ENCODE peak calls at places on chromosome 12, in nine cellular contexts. X is activated naive CD4-positive, alpha-beta T cell; F is activated T-helper 9 cell treated with anti-CD3 and anti-CD28 coated beads, Interleukin-2, amount 50 U/mL, for 16 hours; T is AG08396; V is tibial nerve; N is Calu3; H is EH; B is caudate nucleus; P is body of pancreas. Q is an unnamed sample.

GRCh38 chr12:116043673-116044072 is 233.8 kb downstream of the MED13L start:
- DNase-seq in X (no peak), F (no peak), T (no peak), V (no peak), N (no peak), H (no peak), B (no peak), P (no peak), Q (no peak)

GRCh38 chr12:120735181-120735580 is 9.6 kb downstream of the ACADS start:
- DNase-seq in X (no peak), F (no peak), T (no peak), V (no peak), N (no peak), H (no peak), B (no peak), P (no peak), Q (peak; percentile 56)

GRCh38 chr12:31849090-31849687 is 110.0 kb upstream of the RESF1 start:
- DNase-seq in X (no peak), F (no peak), T (no peak), V (no peak), N (peak; percentile 5), H (no peak), B (no peak), P (no peak), Q (peak; percentile 49)

GRCh38 chr12:78795934-78796445 is 68.6 kb upstream of the SYT1 start:
- DNase-seq in X (no peak), F (no peak), T (no peak), V (no peak), N (no peak), H (peak; percentile 1), B (no peak), P (no peak), Q (no peak)

GRCh38 chr12:112162261-112162790 is 37.0 kb downstream of the TRAFD1 start:
- DNase-seq in X (no peak), F (no peak), T (no peak), V (no peak), N (no peak), H (no peak), B (no peak), P (no peak), Q (no peak)

GRCh38 chr12:121515615-121516014 is 65.2 kb downstream of the KDM2B start:
- DNase-seq in X (no peak), F (no peak), T (no peak), V (no peak), N (no peak), H (no peak), B (no peak), P (no peak), Q (no peak)

GRCh38 chr12:63124778-63125177 is 26.2 kb downstream of the AVPR1A start:
- DNase-seq in X (no peak), F (no peak), T (no peak), V (no peak), N (no peak), H (no peak), B (no peak), P (no peak), Q (peak; percentile 11)

GRCh38 chr12:18551703-18552102 is 186.1 kb downstream of the PLCZ1 start:
- DNase-seq in X (no peak), F (no peak), T (no peak), V (no peak), N (no peak), H (no peak), B (no peak), P (no peak), Q (no peak)

GRCh38 chr12:116959845-116960514 is 49.2 kb downstream of the FBXW8 start:
- DNase-seq in X (no peak), F (peak; percentile 10), T (no peak), V (no peak), N (no peak), H (no peak), B (no peak), P (no peak), Q (no peak)

GRCh38 chr12:24948816-24949722 is at the start of gene BCAT1:
- DNase-seq in X (peak; percentile 11), F (peak; percentile 15), T (peak; percentile 87), V (peak; percentile 58), N (peak; percentile 9), H (peak; percentile 87), B (no peak), P (peak; percentile 80), Q (no peak)

GRCh38 chr12:127125607-127126259 is 1141.2 kb upstream of the TMEM132C start:
- DNase-seq in X (no peak), F (peak; percentile 22), T (peak; percentile 53), V (no peak), N (peak; percentile 75), H (peak; percentile 80), B (no peak), P (no peak), Q (peak; percentile 98)

GRCh38 chr12:6423267-6424007 is 21.3 kb upstream of the CD27 start:
- DNase-seq in X (no peak), F (peak; percentile 56), T (peak; percentile 88), V (peak; percentile 83), N (peak; percentile 78), H (peak; percentile 93), B (peak; percentile 41), P (peak; percentile 91), Q (peak; percentile 96)

GRCh38 chr12:71503579-71504470 is 64.2 kb downstream of the LGR5 start:
- DNase-seq in X (no peak), F (no peak), T (no peak), V (no peak), N (no peak), H (no peak), B (no peak), P (no peak), Q (no peak)

GRCh38 chr12:74889563-74890236 is 319.9 kb downstream of the KCNC2 start:
- DNase-seq in X (no peak), F (no peak), T (peak; percentile 21), V (no peak), N (peak; percentile 33), H (peak; percentile 64), B (no peak), P (no peak), Q (peak; percentile 41)

GRCh38 chr12:3568695-3569094 is 77.7 kb downstream of the PRMT8 start:
- DNase-seq in X (no peak), F (no peak), T (no peak), V (no peak), N (no peak), H (no peak), B (no peak), P (no peak), Q (no peak)

GRCh38 chr12:64826234-64826633 is 1.8 kb downstream of the TBC1D30 start:
- DNase-seq in X (peak; percentile 6), F (no peak), T (peak; percentile 62), V (peak; percentile 22), N (peak; percentile 55), H (peak; percentile 30), B (no peak), P (peak; percentile 53), Q (no peak)

GRCh38 chr12:15532364-15532977 is 210.2 kb downstream of the PTPRO start:
- DNase-seq in X (no peak), F (no peak), T (peak; percentile 56), V (peak; percentile 18), N (peak; percentile 74), H (peak; percentile 85), B (no peak), P (no peak), Q (peak; percentile 89)

GRCh38 chr12:85874064-85874463 is at the start of gene NTS:
- DNase-seq in X (no peak), F (no peak), T (no peak), V (no peak), N (no peak), H (no peak), B (no peak), P (no peak), Q (no peak)

GRCh38 chr12:113935459-113935858 is 30.7 kb downstream of the RBM19 start:
- DNase-seq in X (no peak), F (no peak), T (no peak), V (no peak), N (no peak), H (no peak), B (no peak), P (no peak), Q (no peak)

GRCh38 chr12:48021485-48022179 is 17.4 kb upstream of the COL2A1 start:
- DNase-seq in X (no peak), F (no peak), T (no peak), V (no peak), N (no peak), H (peak; percentile 22), B (no peak), P (no peak), Q (peak; percentile 12)

GRCh38 chr12:55068416-55069010 is 48.7 kb downstream of the NEUROD4 start:
- DNase-seq in X (no peak), F (no peak), T (peak; percentile 69), V (peak; percentile 15), N (peak; percentile 50), H (peak; percentile 57), B (no peak), P (peak; percentile 27), Q (peak; percentile 65)

GRCh38 chr12:67942704-67943103 is 46.5 kb upstream of the IFNG-AS1 start:
- DNase-seq in X (no peak), F (no peak), T (no peak), V (no peak), N (no peak), H (no peak), B (no peak), P (no peak), Q (no peak)

GRCh38 chr12:124111006-124111405 is 138.0 kb downstream of the ZNF664 start:
- DNase-seq in X (no peak), F (no peak), T (no peak), V (no peak), N (no peak), H (no peak), B (no peak), P (no peak), Q (no peak)

GRCh38 chr12:120851444-120851843 is 52.7 kb downstream of the SPPL3 start:
- DNase-seq in X (no peak), F (no peak), T (no peak), V (no peak), N (no peak), H (no peak), B (no peak), P (no peak), Q (no peak)

GRCh38 chr12:101021911-101022388 is 188.1 kb downstream of the SLC5A8 start:
- DNase-seq in X (no peak), F (no peak), T (peak; percentile 43), V (no peak), N (no peak), H (peak; percentile 96), B (no peak), P (no peak), Q (peak; percentile 82)

GRCh38 chr12:5587701-5588100 is 155.8 kb downstream of the NTF3 start:
- DNase-seq in X (no peak), F (no peak), T (no peak), V (no peak), N (no peak), H (no peak), B (no peak), P (no peak), Q (no peak)

GRCh38 chr12:30358113-30358512 is 337.6 kb downstream of the IPO8 start:
- DNase-seq in X (no peak), F (no peak), T (no peak), V (no peak), N (no peak), H (no peak), B (no peak), P (no peak), Q (no peak)

GRCh38 chr12:96063046-96063445 is 27.7 kb upstream of the LTA4H start:
- DNase-seq in X (no peak), F (no peak), T (no peak), V (no peak), N (no peak), H (peak; percentile 44), B (no peak), P (no peak), Q (peak; percentile 38)

GRCh38 chr12:87259405-87259804 is 769.8 kb downstream of the C12orf50 start:
- DNase-seq in X (no peak), F (no peak), T (no peak), V (no peak), N (no peak), H (no peak), B (no peak), P (no peak), Q (no peak)

GRCh38 chr12:19031032-19031431 is 98.5 kb upstream of the PLEKHA5 start:
- DNase-seq in X (no peak), F (no peak), T (peak; percentile 73), V (no peak), N (no peak), H (peak; percentile 92), B (no peak), P (no peak), Q (peak; percentile 69)

GRCh38 chr12:25250744-25251730 is at the start of gene KRAS:
- DNase-seq in X (peak; percentile 65), F (peak; percentile 84), T (peak; percentile 95), V (peak; percentile 95), N (peak; percentile 94), H (peak; percentile 98), B (peak; percentile 82), P (peak; percentile 97), Q (peak; percentile 96)

Q was measured in MCF 10A.